ENCODE peak calls at places on chromosome 2, in nine cellular contexts. N is NT2/D1; P is amniotic stem cell; U is RCC 7860; W is cerebellar cortex; Z is naive thymus-derived CD8-positive, alpha-beta T cell; R is CD4-positive, alpha-beta T cell; S is RKO; I is tibial artery. M is an unnamed sample.

GRCh38 chr2:118837621-118838020 is 9.8 kb downstream of the EN1 start:
- DNase-seq in S (no peak), Z (no peak), U (no peak), W (no peak), R (no peak), N (no peak), I (no peak), P (no peak), M (no peak)

GRCh38 chr2:32969444-32970162 is 22.9 kb downstream of the LTBP1 start:
- DNase-seq in R (no peak), Z (no peak), P (no peak), U (no peak), N (no peak), W (no peak), S (no peak), I (no peak), M (no peak)

GRCh38 chr2:46800625-46801024 is 115.0 kb downstream of the MCFD2 start:
- DNase-seq in N (no peak), W (no peak), P (no peak), S (no peak), R (no peak), Z (no peak), U (no peak), I (peak), M (no peak)

GRCh38 chr2:47075361-47076125 is 79.6 kb downstream of the STPG4 start:
- DNase-seq in U (no peak), S (no peak), R (no peak), N (no peak), W (no peak), I (no peak), P (no peak), Z (no peak), M (no peak)

GRCh38 chr2:98539056-98539735 is 69.1 kb downstream of the COA5 start:
- DNase-seq in W (peak), P (no peak), S (no peak), U (no peak), N (no peak), I (no peak), R (no peak), Z (no peak), M (no peak)

GRCh38 chr2:26721267-26722032 is 28.9 kb downstream of the KCNK3 start:
- DNase-seq in Z (no peak), U (peak), N (peak), I (no peak), W (no peak), S (no peak), R (no peak), P (no peak), M (no peak)

GRCh38 chr2:177897278-177897677 is 175.3 kb downstream of the PDE11A start:
- DNase-seq in N (no peak), I (no peak), U (no peak), R (no peak), Z (no peak), P (no peak), S (no peak), W (no peak), M (no peak)

GRCh38 chr2:137155351-137156104 is 390.2 kb downstream of the THSD7B start:
- DNase-seq in S (no peak), U (peak), Z (no peak), I (no peak), N (no peak), P (no peak), W (no peak), R (no peak), M (no peak)

GRCh38 chr2:237141556-237141955 is 55.9 kb downstream of the COPS8 start:
- DNase-seq in U (peak), R (no peak), I (no peak), S (no peak), Z (no peak), N (no peak), W (no peak), P (no peak), M (no peak)

GRCh38 chr2:20194097-20194989 is 30.6 kb downstream of the SDC1 start:
- DNase-seq in W (no peak), R (no peak), I (no peak), P (no peak), N (no peak), S (no peak), Z (no peak), U (no peak), M (no peak)

GRCh38 chr2:25833566-25833965 is 44.7 kb downstream of the ASXL2 start:
- DNase-seq in I (no peak), P (no peak), Z (no peak), S (no peak), W (no peak), R (no peak), N (no peak), U (peak), M (no peak)

GRCh38 chr2:75007819-75008218 is 49.4 kb downstream of the POLE4 start:
- DNase-seq in I (no peak), R (no peak), W (no peak), P (no peak), U (no peak), N (no peak), S (no peak), Z (no peak), M (no peak)

GRCh38 chr2:206276169-206276927 is 1.9 kb downstream of the ZDBF2 start:
- DNase-seq in N (no peak), R (no peak), W (peak), P (no peak), Z (no peak), S (no peak), I (no peak), U (no peak), M (no peak)

GRCh38 chr2:70190086-70190412 is 770 bp downstream of the C2orf42 start:
- DNase-seq in N (peak), Z (no peak), R (peak), I (no peak), U (no peak), W (peak), S (no peak), P (no peak), M (no peak)